ENCODE peak calls at places on chromosomes 2 and 18, in eight cellular contexts. One of them, this sample, is unnamed.

GRCh38 chr2:128786296-128786695 is 467.6 kb upstream of the HS6ST1 start:
- DNase-seq in osteoblast: no peak
- DNase-seq in ecto neural progenitor cell: no peak
- DNase-seq in activated naive CD4-positive, alpha-beta T cell treated with anti-CD3 and anti-CD28 coated beads for 36 hours: no peak
- DNase-seq in brain microvascular endothelial cell: no peak
- DNase-seq in stimulated activated CD8-positive, alpha-beta memory T cell treated with anti-CD3 and anti-CD28 coated beads, Interleukin-7, amount 100 ng/mL, for 24 hours: no peak
- DNase-seq in GM04503: no peak
- DNase-seq in amygdala: no peak
- DNase-seq in this sample: no peak

GRCh38 chr2:96885432-96886137 is 15.7 kb upstream of the SEMA4C start:
- DNase-seq in osteoblast: no peak
- DNase-seq in ecto neural progenitor cell: no peak
- DNase-seq in activated naive CD4-positive, alpha-beta T cell treated with anti-CD3 and anti-CD28 coated beads for 36 hours: no peak
- DNase-seq in brain microvascular endothelial cell: no peak
- DNase-seq in stimulated activated CD8-positive, alpha-beta memory T cell treated with anti-CD3 and anti-CD28 coated beads, Interleukin-7, amount 100 ng/mL, for 24 hours: no peak
- DNase-seq in GM04503: no peak
- DNase-seq in amygdala: no peak
- DNase-seq in this sample: no peak

GRCh38 chr2:101921319-101921960 is 70.3 kb upstream of the IL1R2 start:
- DNase-seq in osteoblast: no peak
- DNase-seq in ecto neural progenitor cell: no peak
- DNase-seq in activated naive CD4-positive, alpha-beta T cell treated with anti-CD3 and anti-CD28 coated beads for 36 hours: no peak
- DNase-seq in brain microvascular endothelial cell: no peak
- DNase-seq in stimulated activated CD8-positive, alpha-beta memory T cell treated with anti-CD3 and anti-CD28 coated beads, Interleukin-7, amount 100 ng/mL, for 24 hours: no peak
- DNase-seq in GM04503: no peak
- DNase-seq in amygdala: no peak
- DNase-seq in this sample: no peak

GRCh38 chr2:43210467-43211303 is 15.7 kb downstream of the ZFP36L2 start:
- DNase-seq in osteoblast: peak
- DNase-seq in ecto neural progenitor cell: no peak
- DNase-seq in activated naive CD4-positive, alpha-beta T cell treated with anti-CD3 and anti-CD28 coated beads for 36 hours: peak
- DNase-seq in brain microvascular endothelial cell: peak
- DNase-seq in stimulated activated CD8-positive, alpha-beta memory T cell treated with anti-CD3 and anti-CD28 coated beads, Interleukin-7, amount 100 ng/mL, for 24 hours: no peak
- DNase-seq in GM04503: peak
- DNase-seq in amygdala: no peak
- DNase-seq in this sample: peak

GRCh38 chr2:196230051-196230450 is 58.7 kb upstream of the STK17B start:
- DNase-seq in osteoblast: no peak
- DNase-seq in ecto neural progenitor cell: no peak
- DNase-seq in activated naive CD4-positive, alpha-beta T cell treated with anti-CD3 and anti-CD28 coated beads for 36 hours: peak
- DNase-seq in brain microvascular endothelial cell: no peak
- DNase-seq in stimulated activated CD8-positive, alpha-beta memory T cell treated with anti-CD3 and anti-CD28 coated beads, Interleukin-7, amount 100 ng/mL, for 24 hours: no peak
- DNase-seq in GM04503: no peak
- DNase-seq in amygdala: no peak
- DNase-seq in this sample: no peak

GRCh38 chr2:16716944-16717343 is 51.3 kb upstream of the CYRIA start:
- DNase-seq in osteoblast: no peak
- DNase-seq in ecto neural progenitor cell: no peak
- DNase-seq in activated naive CD4-positive, alpha-beta T cell treated with anti-CD3 and anti-CD28 coated beads for 36 hours: no peak
- DNase-seq in brain microvascular endothelial cell: no peak
- DNase-seq in stimulated activated CD8-positive, alpha-beta memory T cell treated with anti-CD3 and anti-CD28 coated beads, Interleukin-7, amount 100 ng/mL, for 24 hours: no peak
- DNase-seq in GM04503: no peak
- DNase-seq in amygdala: no peak
- DNase-seq in this sample: no peak

GRCh38 chr2:37318401-37318800 is 6.2 kb downstream of the PRKD3 start:
- DNase-seq in osteoblast: no peak
- DNase-seq in ecto neural progenitor cell: no peak
- DNase-seq in activated naive CD4-positive, alpha-beta T cell treated with anti-CD3 and anti-CD28 coated beads for 36 hours: no peak
- DNase-seq in brain microvascular endothelial cell: peak
- DNase-seq in stimulated activated CD8-positive, alpha-beta memory T cell treated with anti-CD3 and anti-CD28 coated beads, Interleukin-7, amount 100 ng/mL, for 24 hours: no peak
- DNase-seq in GM04503: no peak
- DNase-seq in amygdala: no peak
- DNase-seq in this sample: no peak

GRCh38 chr2:138433995-138434991 is 67.3 kb upstream of the SPOPL start:
- DNase-seq in osteoblast: no peak
- DNase-seq in ecto neural progenitor cell: no peak
- DNase-seq in activated naive CD4-positive, alpha-beta T cell treated with anti-CD3 and anti-CD28 coated beads for 36 hours: no peak
- DNase-seq in brain microvascular endothelial cell: no peak
- DNase-seq in stimulated activated CD8-positive, alpha-beta memory T cell treated with anti-CD3 and anti-CD28 coated beads, Interleukin-7, amount 100 ng/mL, for 24 hours: no peak
- DNase-seq in GM04503: no peak
- DNase-seq in amygdala: no peak
- DNase-seq in this sample: no peak

GRCh38 chr2:28096421-28096820 is 205.9 kb downstream of the BABAM2 start:
- DNase-seq in osteoblast: no peak
- DNase-seq in ecto neural progenitor cell: no peak
- DNase-seq in activated naive CD4-positive, alpha-beta T cell treated with anti-CD3 and anti-CD28 coated beads for 36 hours: no peak
- DNase-seq in brain microvascular endothelial cell: no peak
- DNase-seq in stimulated activated CD8-positive, alpha-beta memory T cell treated with anti-CD3 and anti-CD28 coated beads, Interleukin-7, amount 100 ng/mL, for 24 hours: no peak
- DNase-seq in GM04503: no peak
- DNase-seq in amygdala: no peak
- DNase-seq in this sample: no peak

GRCh38 chr18:58045265-58046086 is 1.4 kb downstream of the NEDD4L start:
- DNase-seq in osteoblast: peak
- DNase-seq in ecto neural progenitor cell: peak
- DNase-seq in activated naive CD4-positive, alpha-beta T cell treated with anti-CD3 and anti-CD28 coated beads for 36 hours: peak
- DNase-seq in brain microvascular endothelial cell: no peak
- DNase-seq in stimulated activated CD8-positive, alpha-beta memory T cell treated with anti-CD3 and anti-CD28 coated beads, Interleukin-7, amount 100 ng/mL, for 24 hours: no peak
- DNase-seq in GM04503: no peak
- DNase-seq in amygdala: peak
- DNase-seq in this sample: peak

GRCh38 chr18:25604231-25604908 is 252.4 kb upstream of the ZNF521 start:
- DNase-seq in osteoblast: no peak
- DNase-seq in ecto neural progenitor cell: no peak
- DNase-seq in activated naive CD4-positive, alpha-beta T cell treated with anti-CD3 and anti-CD28 coated beads for 36 hours: no peak
- DNase-seq in brain microvascular endothelial cell: no peak
- DNase-seq in stimulated activated CD8-positive, alpha-beta memory T cell treated with anti-CD3 and anti-CD28 coated beads, Interleukin-7, amount 100 ng/mL, for 24 hours: no peak
- DNase-seq in GM04503: no peak
- DNase-seq in amygdala: no peak
- DNase-seq in this sample: no peak

GRCh38 chr2:95384854-95385569 is 17.5 kb upstream of the FAHD2A start:
- DNase-seq in osteoblast: no peak
- DNase-seq in ecto neural progenitor cell: peak
- DNase-seq in activated naive CD4-positive, alpha-beta T cell treated with anti-CD3 and anti-CD28 coated beads for 36 hours: no peak
- DNase-seq in brain microvascular endothelial cell: no peak
- DNase-seq in stimulated activated CD8-positive, alpha-beta memory T cell treated with anti-CD3 and anti-CD28 coated beads, Interleukin-7, amount 100 ng/mL, for 24 hours: no peak
- DNase-seq in GM04503: no peak
- DNase-seq in amygdala: no peak
- DNase-seq in this sample: no peak

GRCh38 chr18:62957885-62958472 is 242.6 kb downstream of the PHLPP1 start:
- DNase-seq in osteoblast: no peak
- DNase-seq in ecto neural progenitor cell: peak
- DNase-seq in activated naive CD4-positive, alpha-beta T cell treated with anti-CD3 and anti-CD28 coated beads for 36 hours: peak
- DNase-seq in brain microvascular endothelial cell: peak
- DNase-seq in stimulated activated CD8-positive, alpha-beta memory T cell treated with anti-CD3 and anti-CD28 coated beads, Interleukin-7, amount 100 ng/mL, for 24 hours: no peak
- DNase-seq in GM04503: no peak
- DNase-seq in amygdala: no peak
- DNase-seq in this sample: no peak

GRCh38 chr2:152171733-152172132 is 3.8 kb downstream of the STAM2 start:
- DNase-seq in osteoblast: no peak
- DNase-seq in ecto neural progenitor cell: no peak
- DNase-seq in activated naive CD4-positive, alpha-beta T cell treated with anti-CD3 and anti-CD28 coated beads for 36 hours: no peak
- DNase-seq in brain microvascular endothelial cell: no peak
- DNase-seq in stimulated activated CD8-positive, alpha-beta memory T cell treated with anti-CD3 and anti-CD28 coated beads, Interleukin-7, amount 100 ng/mL, for 24 hours: no peak
- DNase-seq in GM04503: no peak
- DNase-seq in amygdala: no peak
- DNase-seq in this sample: no peak

GRCh38 chr18:36127866-36128845 is 984 bp downstream of the SLC39A6 start:
- DNase-seq in osteoblast: peak
- DNase-seq in ecto neural progenitor cell: no peak
- DNase-seq in activated naive CD4-positive, alpha-beta T cell treated with anti-CD3 and anti-CD28 coated beads for 36 hours: no peak
- DNase-seq in brain microvascular endothelial cell: peak
- DNase-seq in stimulated activated CD8-positive, alpha-beta memory T cell treated with anti-CD3 and anti-CD28 coated beads, Interleukin-7, amount 100 ng/mL, for 24 hours: no peak
- DNase-seq in GM04503: no peak
- DNase-seq in amygdala: no peak
- DNase-seq in this sample: peak

GRCh38 chr2:56185101-56185581 is 1.4 kb downstream of the CCDC85A start:
- DNase-seq in osteoblast: peak
- DNase-seq in ecto neural progenitor cell: peak
- DNase-seq in activated naive CD4-positive, alpha-beta T cell treated with anti-CD3 and anti-CD28 coated beads for 36 hours: no peak
- DNase-seq in brain microvascular endothelial cell: no peak
- DNase-seq in stimulated activated CD8-positive, alpha-beta memory T cell treated with anti-CD3 and anti-CD28 coated beads, Interleukin-7, amount 100 ng/mL, for 24 hours: no peak
- DNase-seq in GM04503: no peak
- DNase-seq in amygdala: no peak
- DNase-seq in this sample: no peak

GRCh38 chr2:215606219-215606618 is 170.4 kb upstream of the FN1 start:
- DNase-seq in osteoblast: no peak
- DNase-seq in ecto neural progenitor cell: no peak
- DNase-seq in activated naive CD4-positive, alpha-beta T cell treated with anti-CD3 and anti-CD28 coated beads for 36 hours: no peak
- DNase-seq in brain microvascular endothelial cell: no peak
- DNase-seq in stimulated activated CD8-positive, alpha-beta memory T cell treated with anti-CD3 and anti-CD28 coated beads, Interleukin-7, amount 100 ng/mL, for 24 hours: no peak
- DNase-seq in GM04503: no peak
- DNase-seq in amygdala: no peak
- DNase-seq in this sample: no peak

GRCh38 chr2:189836644-189837043 is 52.4 kb downstream of the PMS1 start:
- DNase-seq in osteoblast: peak
- DNase-seq in ecto neural progenitor cell: no peak
- DNase-seq in activated naive CD4-positive, alpha-beta T cell treated with anti-CD3 and anti-CD28 coated beads for 36 hours: no peak
- DNase-seq in brain microvascular endothelial cell: peak
- DNase-seq in stimulated activated CD8-positive, alpha-beta memory T cell treated with anti-CD3 and anti-CD28 coated beads, Interleukin-7, amount 100 ng/mL, for 24 hours: no peak
- DNase-seq in GM04503: peak
- DNase-seq in amygdala: no peak
- DNase-seq in this sample: no peak

GRCh38 chr2:40240067-40240466 is 211.8 kb downstream of the SLC8A1 start:
- DNase-seq in osteoblast: peak
- DNase-seq in ecto neural progenitor cell: no peak
- DNase-seq in activated naive CD4-positive, alpha-beta T cell treated with anti-CD3 and anti-CD28 coated beads for 36 hours: no peak
- DNase-seq in brain microvascular endothelial cell: peak
- DNase-seq in stimulated activated CD8-positive, alpha-beta memory T cell treated with anti-CD3 and anti-CD28 coated beads, Interleukin-7, amount 100 ng/mL, for 24 hours: no peak
- DNase-seq in GM04503: peak
- DNase-seq in amygdala: peak
- DNase-seq in this sample: peak

GRCh38 chr18:12803069-12803936 is 80.7 kb downstream of the PTPN2 start:
- DNase-seq in osteoblast: no peak
- DNase-seq in ecto neural progenitor cell: no peak
- DNase-seq in activated naive CD4-positive, alpha-beta T cell treated with anti-CD3 and anti-CD28 coated beads for 36 hours: no peak
- DNase-seq in brain microvascular endothelial cell: no peak
- DNase-seq in stimulated activated CD8-positive, alpha-beta memory T cell treated with anti-CD3 and anti-CD28 coated beads, Interleukin-7, amount 100 ng/mL, for 24 hours: no peak
- DNase-seq in GM04503: no peak
- DNase-seq in amygdala: no peak
- DNase-seq in this sample: no peak

GRCh38 chr2:215672406-215672805 is 236.5 kb upstream of the FN1 start:
- DNase-seq in osteoblast: no peak
- DNase-seq in ecto neural progenitor cell: no peak
- DNase-seq in activated naive CD4-positive, alpha-beta T cell treated with anti-CD3 and anti-CD28 coated beads for 36 hours: no peak
- DNase-seq in brain microvascular endothelial cell: no peak
- DNase-seq in stimulated activated CD8-positive, alpha-beta memory T cell treated with anti-CD3 and anti-CD28 coated beads, Interleukin-7, amount 100 ng/mL, for 24 hours: no peak
- DNase-seq in GM04503: no peak
- DNase-seq in amygdala: no peak
- DNase-seq in this sample: no peak

GRCh38 chr2:67159929-67160328 is 237.2 kb upstream of the ETAA1 start:
- DNase-seq in osteoblast: no peak
- DNase-seq in ecto neural progenitor cell: no peak
- DNase-seq in activated naive CD4-positive, alpha-beta T cell treated with anti-CD3 and anti-CD28 coated beads for 36 hours: no peak
- DNase-seq in brain microvascular endothelial cell: no peak
- DNase-seq in stimulated activated CD8-positive, alpha-beta memory T cell treated with anti-CD3 and anti-CD28 coated beads, Interleukin-7, amount 100 ng/mL, for 24 hours: no peak
- DNase-seq in GM04503: no peak
- DNase-seq in amygdala: no peak
- DNase-seq in this sample: no peak

GRCh38 chr2:7014201-7014640 is 97.0 kb downstream of the RNF144A start:
- DNase-seq in osteoblast: no peak
- DNase-seq in ecto neural progenitor cell: no peak
- DNase-seq in activated naive CD4-positive, alpha-beta T cell treated with anti-CD3 and anti-CD28 coated beads for 36 hours: peak
- DNase-seq in brain microvascular endothelial cell: peak
- DNase-seq in stimulated activated CD8-positive, alpha-beta memory T cell treated with anti-CD3 and anti-CD28 coated beads, Interleukin-7, amount 100 ng/mL, for 24 hours: no peak
- DNase-seq in GM04503: no peak
- DNase-seq in amygdala: no peak
- DNase-seq in this sample: no peak

GRCh38 chr2:24822049-24822706 is 29.0 kb downstream of the CENPO start:
- DNase-seq in osteoblast: peak
- DNase-seq in ecto neural progenitor cell: peak
- DNase-seq in activated naive CD4-positive, alpha-beta T cell treated with anti-CD3 and anti-CD28 coated beads for 36 hours: no peak
- DNase-seq in brain microvascular endothelial cell: peak
- DNase-seq in stimulated activated CD8-positive, alpha-beta memory T cell treated with anti-CD3 and anti-CD28 coated beads, Interleukin-7, amount 100 ng/mL, for 24 hours: no peak
- DNase-seq in GM04503: no peak
- DNase-seq in amygdala: no peak
- DNase-seq in this sample: peak

GRCh38 chr18:30457156-30457555 is 585.4 kb downstream of the DSC3 start:
- DNase-seq in osteoblast: no peak
- DNase-seq in ecto neural progenitor cell: no peak
- DNase-seq in activated naive CD4-positive, alpha-beta T cell treated with anti-CD3 and anti-CD28 coated beads for 36 hours: no peak
- DNase-seq in brain microvascular endothelial cell: no peak
- DNase-seq in stimulated activated CD8-positive, alpha-beta memory T cell treated with anti-CD3 and anti-CD28 coated beads, Interleukin-7, amount 100 ng/mL, for 24 hours: no peak
- DNase-seq in GM04503: no peak
- DNase-seq in amygdala: no peak
- DNase-seq in this sample: no peak

GRCh38 chr2:148533685-148534084 is 110.9 kb upstream of the EPC2 start:
- DNase-seq in osteoblast: no peak
- DNase-seq in ecto neural progenitor cell: no peak
- DNase-seq in activated naive CD4-positive, alpha-beta T cell treated with anti-CD3 and anti-CD28 coated beads for 36 hours: no peak
- DNase-seq in brain microvascular endothelial cell: no peak
- DNase-seq in stimulated activated CD8-positive, alpha-beta memory T cell treated with anti-CD3 and anti-CD28 coated beads, Interleukin-7, amount 100 ng/mL, for 24 hours: no peak
- DNase-seq in GM04503: no peak
- DNase-seq in amygdala: no peak
- DNase-seq in this sample: no peak

GRCh38 chr2:239727182-239727775 is 297.9 kb downstream of the NDUFA10 start:
- DNase-seq in osteoblast: peak
- DNase-seq in ecto neural progenitor cell: no peak
- DNase-seq in activated naive CD4-positive, alpha-beta T cell treated with anti-CD3 and anti-CD28 coated beads for 36 hours: no peak
- DNase-seq in brain microvascular endothelial cell: no peak
- DNase-seq in stimulated activated CD8-positive, alpha-beta memory T cell treated with anti-CD3 and anti-CD28 coated beads, Interleukin-7, amount 100 ng/mL, for 24 hours: no peak
- DNase-seq in GM04503: no peak
- DNase-seq in amygdala: no peak
- DNase-seq in this sample: peak

GRCh38 chr2:69141081-69141480 is 128.1 kb downstream of the ANTXR1 start:
- DNase-seq in osteoblast: no peak
- DNase-seq in ecto neural progenitor cell: no peak
- DNase-seq in activated naive CD4-positive, alpha-beta T cell treated with anti-CD3 and anti-CD28 coated beads for 36 hours: no peak
- DNase-seq in brain microvascular endothelial cell: no peak
- DNase-seq in stimulated activated CD8-positive, alpha-beta memory T cell treated with anti-CD3 and anti-CD28 coated beads, Interleukin-7, amount 100 ng/mL, for 24 hours: no peak
- DNase-seq in GM04503: no peak
- DNase-seq in amygdala: no peak
- DNase-seq in this sample: peak

GRCh38 chr2:237923507-237924163 is 43.2 kb upstream of the UBE2F start:
- DNase-seq in osteoblast: peak
- DNase-seq in ecto neural progenitor cell: peak
- DNase-seq in activated naive CD4-positive, alpha-beta T cell treated with anti-CD3 and anti-CD28 coated beads for 36 hours: peak
- DNase-seq in brain microvascular endothelial cell: peak
- DNase-seq in stimulated activated CD8-positive, alpha-beta memory T cell treated with anti-CD3 and anti-CD28 coated beads, Interleukin-7, amount 100 ng/mL, for 24 hours: peak
- DNase-seq in GM04503: peak
- DNase-seq in amygdala: no peak
- DNase-seq in this sample: peak

GRCh38 chr18:75054611-75055010 is 154.3 kb downstream of the PTGR3 start:
- DNase-seq in osteoblast: no peak
- DNase-seq in ecto neural progenitor cell: no peak
- DNase-seq in activated naive CD4-positive, alpha-beta T cell treated with anti-CD3 and anti-CD28 coated beads for 36 hours: no peak
- DNase-seq in brain microvascular endothelial cell: no peak
- DNase-seq in stimulated activated CD8-positive, alpha-beta memory T cell treated with anti-CD3 and anti-CD28 coated beads, Interleukin-7, amount 100 ng/mL, for 24 hours: no peak
- DNase-seq in GM04503: no peak
- DNase-seq in amygdala: no peak
- DNase-seq in this sample: no peak

GRCh38 chr18:35122586-35123224 is 81.5 kb downstream of the MAPRE2 start:
- DNase-seq in osteoblast: no peak
- DNase-seq in ecto neural progenitor cell: peak
- DNase-seq in activated naive CD4-positive, alpha-beta T cell treated with anti-CD3 and anti-CD28 coated beads for 36 hours: peak
- DNase-seq in brain microvascular endothelial cell: peak
- DNase-seq in stimulated activated CD8-positive, alpha-beta memory T cell treated with anti-CD3 and anti-CD28 coated beads, Interleukin-7, amount 100 ng/mL, for 24 hours: no peak
- DNase-seq in GM04503: no peak
- DNase-seq in amygdala: no peak
- DNase-seq in this sample: no peak

GRCh38 chr18:22168360-22168921 is 948 bp upstream of the GATA6 start:
- DNase-seq in osteoblast: peak
- DNase-seq in ecto neural progenitor cell: peak
- DNase-seq in activated naive CD4-positive, alpha-beta T cell treated with anti-CD3 and anti-CD28 coated beads for 36 hours: no peak
- DNase-seq in brain microvascular endothelial cell: no peak
- DNase-seq in stimulated activated CD8-positive, alpha-beta memory T cell treated with anti-CD3 and anti-CD28 coated beads, Interleukin-7, amount 100 ng/mL, for 24 hours: no peak
- DNase-seq in GM04503: no peak
- DNase-seq in amygdala: no peak
- DNase-seq in this sample: no peak

GRCh38 chr2:226754821-226755536 is 44.6 kb downstream of the IRS1 start:
- DNase-seq in osteoblast: no peak
- DNase-seq in ecto neural progenitor cell: no peak
- DNase-seq in activated naive CD4-positive, alpha-beta T cell treated with anti-CD3 and anti-CD28 coated beads for 36 hours: no peak
- DNase-seq in brain microvascular endothelial cell: no peak
- DNase-seq in stimulated activated CD8-positive, alpha-beta memory T cell treated with anti-CD3 and anti-CD28 coated beads, Interleukin-7, amount 100 ng/mL, for 24 hours: no peak
- DNase-seq in GM04503: no peak
- DNase-seq in amygdala: no peak
- DNase-seq in this sample: no peak

This sample was measured in sciatic nerve.